ENCODE peak calls at places on chromosomes 11 and 22, in nine cellular contexts. Z, S, B, N, K, A, Y, D and V are unnamed samples.

GRCh38 chr11:131665344-131665968 is 295.0 kb downstream of the NTM start:
- DNase-seq in B (no peak), N (no peak), S (no peak), K (no peak), D (no peak), A (no peak), Y (no peak), Z (no peak), V (no peak)

GRCh38 chr11:65551572-65552398 is 6.4 kb downstream of the LTBP3 start:
- DNase-seq in A (peak; percentile 62), D (no peak), N (no peak), K (no peak), Y (no peak), Z (peak; percentile 81), B (peak; percentile 90), S (no peak), V (no peak)

GRCh38 chr22:27866136-27867091 is 52.6 kb downstream of the PITPNB start:
- DNase-seq in K (peak; percentile 61), S (no peak), D (peak; percentile 69), Z (peak; percentile 33), Y (peak; percentile 67), B (no peak), A (no peak), N (peak; percentile 77), V (peak; percentile 23)

GRCh38 chr11:126645206-126645605 is 289.7 kb downstream of the ST3GAL4 start:
- DNase-seq in S (no peak), A (no peak), N (no peak), K (no peak), D (no peak), B (no peak), Y (no peak), Z (no peak), V (no peak)

GRCh38 chr11:128835741-128836410 is 31.2 kb downstream of the KCNJ1 start:
- DNase-seq in N (peak; percentile 32), K (no peak), B (no peak), A (no peak), D (no peak), Y (no peak), S (no peak), Z (no peak), V (no peak)

GRCh38 chr22:44537016-44537936 is 39.2 kb upstream of the RTL6 start:
- DNase-seq in A (no peak), Y (no peak), S (no peak), Z (no peak), B (no peak), K (no peak), N (no peak), D (no peak), V (no peak)

GRCh38 chr11:82229346-82229745 is 504.3 kb downstream of the FAM181B start:
- DNase-seq in D (no peak), B (no peak), K (no peak), N (no peak), A (peak; percentile 48), Y (no peak), S (no peak), Z (no peak), V (no peak)

GRCh38 chr11:119376197-119376847 is 5.2 kb downstream of the USP2 start:
- DNase-seq in Z (peak; percentile 84), A (no peak), Y (peak; percentile 18), B (no peak), K (peak; percentile 52), N (no peak), S (no peak), D (peak; percentile 4), V (peak; percentile 87)

GRCh38 chr11:46413755-46414465 is 22.3 kb upstream of the CHRM4 start:
- DNase-seq in Y (no peak), K (no peak), Z (no peak), N (no peak), B (no peak), A (no peak), S (no peak), D (no peak), V (no peak)

GRCh38 chr22:33882991-33883390 is 37.3 kb downstream of the LARGE1 start:
- DNase-seq in A (peak; percentile 52), N (no peak), B (no peak), Y (no peak), S (no peak), Z (no peak), K (no peak), D (no peak), V (no peak)

GRCh38 chr11:56176318-56176717 is at the start of gene OR5J2:
- DNase-seq in K (no peak), S (no peak), A (no peak), Y (no peak), N (no peak), B (no peak), D (no peak), Z (no peak), V (no peak)

GRCh38 chr11:24453129-24453723 is 43.6 kb upstream of the LUZP2 start:
- DNase-seq in K (no peak), Y (no peak), N (no peak), B (no peak), D (no peak), A (no peak), S (no peak), Z (no peak), V (no peak)

GRCh38 chr11:102476069-102476468 is 23.5 kb upstream of the TMEM123 start:
- DNase-seq in Z (no peak), N (no peak), D (no peak), S (no peak), A (no peak), K (no peak), B (no peak), Y (no peak), V (no peak)

GRCh38 chr11:128492461-128492860 is 94.9 kb downstream of the ETS1 start:
- DNase-seq in A (peak; percentile 68), S (no peak), N (no peak), Z (no peak), D (no peak), K (no peak), B (no peak), Y (no peak), V (no peak)

GRCh38 chr22:39155421-39155820 is 2.9 kb upstream of the CBX7 start:
- DNase-seq in Z (no peak), B (no peak), D (no peak), Y (no peak), A (no peak), S (no peak), K (peak; percentile 11), N (no peak), V (no peak)

GRCh38 chr22:34696557-34696956 is 369.4 kb upstream of the ISX start:
- DNase-seq in N (no peak), B (no peak), Z (no peak), D (no peak), S (no peak), A (peak; percentile 37), Y (no peak), K (no peak), V (no peak)

GRCh38 chr11:61538636-61538961 is 30.1 kb downstream of the LRRC10B start:
- DNase-seq in B (no peak), D (no peak), S (no peak), K (no peak), Z (no peak), A (no peak), N (no peak), Y (no peak), V (no peak)

GRCh38 chr22:35894937-35895708 is 133.5 kb downstream of the RBFOX2 start:
- DNase-seq in Z (no peak), N (peak; percentile 46), Y (peak; percentile 36), D (peak; percentile 46), S (no peak), B (peak; percentile 12), K (peak; percentile 43), A (peak; percentile 18), V (peak; percentile 51)

GRCh38 chr22:46083383-46084350 is 66.7 kb upstream of the PPARA start:
- DNase-seq in S (no peak), Y (no peak), N (no peak), B (peak; percentile 12), Z (peak; percentile 26), D (no peak), A (no peak), K (peak; percentile 27), V (no peak)

GRCh38 chr11:16613401-16614381 is 124.8 kb upstream of the C11orf58 start:
- DNase-seq in B (peak; percentile 83), K (peak; percentile 78), A (peak; percentile 77), Y (peak; percentile 79), N (peak; percentile 68), S (no peak), Z (peak; percentile 87), D (peak; percentile 92), V (peak; percentile 81)

GRCh38 chr11:44125598-44125997 is 30.1 kb downstream of the EXT2 start:
- DNase-seq in S (no peak), K (no peak), N (no peak), Z (no peak), A (no peak), Y (no peak), D (no peak), B (no peak), V (no peak)
- TF ChIP-seq POLR2A in S (no peak), K (no peak), N (no peak), Z (no peak), A (no peak), Y (no peak), D (no peak), B (no peak), V (no peak)

GRCh38 chr11:75565916-75566762 is 4.1 kb downstream of the SERPINH1 start:
- DNase-seq in D (no peak), S (no peak), Z (no peak), A (no peak), N (no peak), Y (no peak), K (no peak), B (no peak), V (no peak)
- H3K4me3 ChIP-seq in D (no peak overlapping the region), S (peak overlapping the region; percentile 79), Z (no peak overlapping the region), A (no peak overlapping the region), N (no peak overlapping the region), Y (no peak overlapping the region), K (no peak overlapping the region), B (no peak overlapping the region), V (no peak overlapping the region)

DNA sequence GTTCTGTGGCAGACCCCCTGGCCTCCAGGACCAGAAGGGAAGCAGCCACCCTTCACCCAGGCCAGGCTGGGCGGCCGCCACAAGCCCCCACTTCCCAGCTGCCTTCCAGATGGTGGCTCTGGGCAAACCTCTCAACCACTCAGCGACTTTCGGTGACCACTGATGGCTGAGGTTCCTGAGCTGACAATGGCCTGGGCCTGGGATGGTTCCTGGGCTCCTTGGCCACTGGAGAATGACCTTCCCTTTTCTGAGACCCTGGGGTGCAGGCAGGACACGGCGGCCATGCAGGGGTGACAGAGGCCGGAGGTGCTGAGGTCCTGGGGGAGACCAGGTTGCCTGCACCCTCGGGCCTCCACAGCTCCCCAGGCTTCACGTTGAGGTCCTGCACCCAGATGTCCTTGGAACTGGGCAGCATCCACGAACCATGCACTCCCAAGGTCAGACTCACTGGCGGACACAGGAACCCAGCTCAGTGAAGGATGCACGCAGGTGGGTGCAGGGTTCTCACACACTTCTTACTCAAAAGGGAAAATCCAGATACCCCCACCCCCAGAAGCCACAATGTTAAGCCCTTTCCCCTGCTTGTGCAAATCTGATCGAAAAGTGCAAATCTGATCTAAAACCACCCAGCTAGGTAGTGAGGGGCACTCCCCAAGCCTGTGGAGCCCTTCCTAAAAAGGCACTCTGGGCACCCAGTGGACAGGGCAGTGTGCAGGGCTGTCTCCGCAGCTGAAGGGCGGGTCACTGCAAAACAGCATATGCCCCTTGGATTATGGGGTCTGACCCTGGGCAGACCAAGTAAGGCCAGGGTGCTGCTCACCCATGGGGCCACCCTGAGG is 13.9 kb upstream of the PHLDA2 start:
- DNase-seq in S (no peak), B (no peak), Y (no peak), Z (no peak), N (no peak), D (no peak), K (peak; percentile 13), A (no peak), V (no peak)
- TF ChIP-seq POLR2A in S (no peak), B (no peak), Y (no peak), Z (no peak), N (no peak), D (no peak), K (no peak), A (no peak), V (no peak)

GRCh38 chr11:1876361-1877063 is 15.2 kb downstream of the PRR33 start:
- DNase-seq in D (no peak), S (no peak), B (peak; percentile 60), K (peak; percentile 90), Y (no peak), Z (peak; percentile 47), A (peak; percentile 72), N (peak; percentile 62), V (no peak)
- H3K4me3 ChIP-seq in D (no peak overlapping the region), S (peak overlapping the region; percentile 45), B (no peak overlapping the region), K (peak overlapping the region; percentile 13), Y (no peak overlapping the region), Z (no peak overlapping the region), A (no peak overlapping the region), N (no peak overlapping the region), V (no peak overlapping the region)